ENCODE peak calls at places on chromosomes 3 and 15, in four cellular contexts. O is ovary, D is right lobe of liver, X is sigmoid colon. U is an unnamed sample.

GRCh38 chr3:108664266-108664665 is 74.7 kb downstream of the DZIP3 start:
- DNase-seq in D (no peak), O (no peak), X (no peak), U (no peak)

GRCh38 chr3:135556184-135556583 is 409.3 kb upstream of the PPP2R3A start:
- DNase-seq in D (no peak), O (no peak), X (no peak), U (no peak)

GRCh38 chr15:57220220-57220619 is 156.1 kb upstream of the CGNL1 start:
- DNase-seq in D (no peak), O (no peak), X (no peak), U (no peak)

GRCh38 chr15:80234883-80235282 is 17.1 kb downstream of the CTXND1 start:
- DNase-seq in D (peak), O (no peak), X (no peak), U (peak)

GRCh38 chr15:95843241-95843851 is 487.2 kb upstream of the NR2F2 start:
- DNase-seq in D (no peak), X (no peak), O (no peak), U (no peak)

GRCh38 chr3:48064292-48064829 is 48.1 kb upstream of the MAP4 start:
- DNase-seq in O (no peak), D (no peak), X (no peak), U (no peak)

GRCh38 chr3:192122832-192123594 is 604.3 kb downstream of the FGF12 start:
- DNase-seq in X (no peak), D (no peak), O (no peak), U (no peak)

GRCh38 chr3:52533623-52534280 is at the start of gene NT5DC2:
- DNase-seq in D (peak), O (peak), X (peak), U (peak)

GRCh38 chr3:28053759-28054158 is 187.7 kb upstream of the CMC1 start:
- DNase-seq in X (no peak), D (no peak), O (no peak), U (peak)

GRCh38 chr3:94336076-94336741 is 273.3 kb downstream of the NSUN3 start:
- DNase-seq in X (no peak), D (no peak), O (no peak), U (peak)

GRCh38 chr3:134260984-134261383 is 10.3 kb upstream of the RYK start:
- DNase-seq in X (no peak), O (no peak), D (no peak), U (no peak)

GRCh38 chr3:16883057-16883725 is 1.6 kb upstream of the PLCL2 start:
- DNase-seq in X (no peak), O (no peak), D (no peak), U (no peak)

GRCh38 chr3:139759470-139759869 is 81.7 kb upstream of the NMNAT3 start:
- DNase-seq in X (no peak), D (no peak), O (no peak), U (no peak)

GRCh38 chr3:45414823-45415222 is 26.4 kb downstream of the LARS2 start:
- DNase-seq in O (no peak), X (no peak), D (no peak), U (no peak)

GRCh38 chr3:184795493-184796198 is 16.3 kb upstream of the VPS8 start:
- DNase-seq in X (no peak), O (no peak), D (no peak), U (no peak)

GRCh38 chr3:73365756-73366397 is 258.9 kb downstream of the PDZRN3 start:
- DNase-seq in X (peak), O (peak), D (no peak), U (no peak)

GRCh38 chr3:31815631-31816440 is 165.2 kb downstream of the OSBPL10 start:
- DNase-seq in D (no peak), O (no peak), X (no peak), U (no peak)

GRCh38 chr3:128847631-128848370 is 31.6 kb upstream of the ACAD9 start:
- DNase-seq in D (no peak), X (no peak), O (no peak), U (no peak)

GRCh38 chr3:188348445-188349244 is 194.7 kb downstream of the LPP start:
- DNase-seq in O (peak), X (peak), D (peak), U (peak)

GRCh38 chr3:40086890-40087884 is 222.3 kb upstream of the EIF1B start:
- DNase-seq in O (no peak), D (no peak), X (no peak), U (no peak)

GRCh38 chr3:21665444-21665843 is 85.6 kb downstream of the ZNF385D start:
- DNase-seq in X (no peak), O (no peak), D (no peak), U (no peak)

GRCh38 chr3:4906107-4906621 is 73.1 kb upstream of the BHLHE40 start:
- DNase-seq in O (no peak), X (no peak), D (no peak), U (peak)

GRCh38 chr3:81490541-81491288 is 270.7 kb downstream of the GBE1 start:
- DNase-seq in O (peak), X (peak), D (peak), U (peak)

GRCh38 chr15:67076147-67076843 is 10.9 kb downstream of the SMAD3 start:
- DNase-seq in D (no peak), X (no peak), O (peak), U (no peak)

GRCh38 chr3:66426135-66426534 is 74.7 kb downstream of the LRIG1 start:
- DNase-seq in D (no peak), O (no peak), X (peak), U (no peak)

GRCh38 chr3:66430876-66431275 is 69.9 kb downstream of the LRIG1 start:
- DNase-seq in D (no peak), X (no peak), O (no peak), U (no peak)

GRCh38 chr3:66427951-66428350 is 72.9 kb downstream of the LRIG1 start:
- DNase-seq in X (peak), O (no peak), D (no peak), U (no peak)

GRCh38 chr3:66427352-66427751 is 73.5 kb downstream of the LRIG1 start:
- DNase-seq in D (no peak), X (peak), O (no peak), U (no peak)

GRCh38 chr3:66428733-66429132 is 72.1 kb downstream of the LRIG1 start:
- DNase-seq in X (peak), D (peak), O (peak), U (peak)
- TF ChIP-seq POLR2A in X (no peak), D (peak), O (no peak), U (no peak)

GRCh38 chr15:90101969-90102890 is at the start of gene IDH2:
- DNase-seq in O (peak), X (peak), D (peak), U (peak)
- TF ChIP-seq POLR2A in O (peak), X (peak), D (peak), U (peak)

DNA sequence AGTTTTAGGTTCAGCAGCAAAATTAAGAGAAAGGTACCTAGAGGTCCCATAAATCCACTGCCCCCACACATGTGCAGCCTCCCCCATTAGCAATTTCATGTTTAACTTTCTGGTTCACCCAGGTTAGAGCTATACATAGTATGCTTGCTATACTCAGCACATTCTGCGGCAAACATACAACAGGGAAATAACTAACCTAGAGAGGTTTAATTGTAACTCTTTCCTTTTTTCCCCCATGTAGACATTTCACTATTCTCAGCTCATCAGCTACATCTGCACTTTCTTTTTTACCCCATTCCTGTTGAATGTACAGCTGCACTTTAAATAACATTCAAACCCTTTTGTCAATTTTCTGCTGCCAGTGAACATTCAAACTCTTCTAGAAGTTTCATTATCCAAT is 21.1 kb downstream of the TFRC start:
- DNase-seq in X (no peak), O (no peak), D (no peak), U (no peak)
- TF ChIP-seq POLR2A in X (no peak), O (no peak), D (no peak), U (no peak)

DNA sequence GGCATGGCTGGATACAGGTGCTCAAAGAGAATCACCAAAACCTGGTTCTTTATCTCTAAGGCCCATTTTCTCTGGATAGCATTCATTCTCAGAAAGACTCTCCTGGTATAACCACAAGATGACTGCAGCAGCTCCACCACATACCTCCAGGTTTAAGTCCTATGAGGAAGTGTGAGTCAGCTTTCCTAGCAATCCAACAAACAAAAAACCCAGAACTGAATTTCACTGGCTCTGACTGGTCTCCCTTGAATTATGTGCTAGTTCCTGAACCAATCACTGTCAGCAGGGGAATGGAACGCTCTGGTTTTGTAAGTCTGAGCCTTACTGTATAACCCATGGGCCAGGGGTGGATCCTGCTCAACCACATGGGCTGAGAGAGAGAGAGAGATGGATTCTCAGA is 27.2 kb downstream of the MRPL46 start:
- DNase-seq in X (no peak), D (no peak), O (no peak), U (peak)
- TF ChIP-seq POLR2A in X (no peak), D (no peak), O (no peak), U (no peak)